ENCODE peak calls at places on chromosome 1, in four cellular contexts. K is SK-N-SH, H is GM12878, D is HepG2. B is an unnamed sample.

GRCh38 chr1:163670980-163671757 is 349.4 kb downstream of the NUF2 start:
- DNase-seq in K (no peak), H (no peak), D (no peak), B (no peak)

GRCh38 chr1:110765640-110766335 is 91.0 kb upstream of the KCNA3 start:
- DNase-seq in K (peak; percentile 63), H (no peak), D (peak; percentile 25), B (no peak)

GRCh38 chr1:239016337-239016736 is 370.0 kb upstream of the CHRM3 start:
- DNase-seq in K (no peak), H (no peak), D (no peak), B (no peak)

GRCh38 chr1:27858949-27859576 is 13.3 kb upstream of the THEMIS2 start:
- DNase-seq in K (no peak), H (no peak), D (no peak), B (no peak)

GRCh38 chr1:83641828-83642443 is 357.0 kb downstream of the TTLL7 start:
- DNase-seq in K (no peak), H (no peak), D (no peak), B (no peak)

GRCh38 chr1:171296897-171297296 is 17.1 kb upstream of the FMO4 start:
- DNase-seq in K (no peak), H (no peak), D (no peak), B (no peak)

GRCh38 chr1:203871114-203871875 is 9.9 kb downstream of the SNRPE start:
- DNase-seq in K (peak; percentile 70), H (no peak), D (peak; percentile 62), B (no peak)

GRCh38 chr1:117501275-117501674 is 104.6 kb upstream of the TENT5C start:
- DNase-seq in K (no peak), H (no peak), D (no peak), B (no peak)

GRCh38 chr1:87449348-87449963 is 120.8 kb downstream of the LMO4 start:
- DNase-seq in K (no peak), H (peak; percentile 98), D (no peak), B (no peak)

GRCh38 chr1:27469334-27469733 is 20.6 kb downstream of the WASF2 start:
- DNase-seq in K (no peak), H (no peak), D (peak; percentile 47), B (no peak)

GRCh38 chr1:34796990-34797389 is 4.2 kb downstream of the GJA4 start:
- DNase-seq in K (no peak), H (peak; percentile 27), D (no peak), B (no peak)

GRCh38 chr1:36080801-36081200 is 3.1 kb upstream of the TEKT2 start:
- DNase-seq in K (no peak), H (no peak), D (no peak), B (no peak)

GRCh38 chr1:112457965-112458364 is 50.8 kb upstream of the WNT2B start:
- DNase-seq in K (no peak), H (no peak), D (no peak), B (no peak)

GRCh38 chr1:33436557-33437296 is 5.8 kb upstream of the PHC2 start:
- DNase-seq in K (peak; percentile 41), H (no peak), D (no peak), B (no peak)

GRCh38 chr1:10338047-10338446 is 60.8 kb upstream of the PGD start:
- DNase-seq in K (peak; percentile 71), H (no peak), D (peak; percentile 15), B (peak; percentile 15)

GRCh38 chr1:165179306-165179705 is 177.2 kb downstream of the LMX1A start:
- DNase-seq in K (no peak), H (no peak), D (no peak), B (no peak)
- TF ChIP-seq SIN3A in K (no peak), H (no peak), D (no peak), B (no peak)

GRCh38 chr1:43434256-43434655 is 19.5 kb downstream of the HYI start:
- DNase-seq in K (no peak), H (no peak), D (no peak), B (no peak)

GRCh38 chr1:43438006-43438405 is 15.7 kb downstream of the HYI start:
- DNase-seq in K (no peak), H (no peak), D (no peak), B (no peak)

GRCh38 chr1:43437031-43437973 is 16.4 kb downstream of the HYI start:
- DNase-seq in K (no peak), H (no peak), D (no peak), B (no peak)

GRCh38 chr1:43435146-43436145 is 18.3 kb downstream of the HYI start:
- DNase-seq in K (no peak), H (no peak), D (no peak), B (no peak)

DNA sequence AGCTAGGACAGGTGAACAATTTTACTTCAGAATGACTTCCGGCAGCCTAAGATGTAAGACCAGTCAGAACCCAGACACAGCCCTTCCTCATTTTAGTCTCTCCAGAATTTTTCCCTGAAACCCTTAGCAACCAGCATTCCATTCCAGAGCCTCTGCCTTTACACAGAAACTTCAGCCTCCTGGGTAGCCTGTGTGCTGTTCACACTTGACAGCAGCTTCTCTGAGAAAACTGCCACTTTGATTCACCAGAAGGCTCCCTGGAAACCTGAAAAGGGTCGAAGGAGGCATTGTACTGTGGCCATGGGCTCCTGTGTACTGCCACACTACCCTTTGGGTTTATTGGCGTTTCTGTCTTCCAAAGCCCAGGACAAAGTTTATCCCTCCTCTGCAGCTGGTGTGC is 17.4 kb downstream of the HYI start:
- DNase-seq in K (no peak), H (no peak), D (no peak), B (no peak)
- H3K36me3 ChIP-seq in K (peaks cover 74% of the 10 kb centered on the region), H (peaks cover 14% of the 10 kb centered on the region), D (peaks cover 13% of the 10 kb centered on the region), B (no peaks in the 10 kb centered on the region)

DNA sequence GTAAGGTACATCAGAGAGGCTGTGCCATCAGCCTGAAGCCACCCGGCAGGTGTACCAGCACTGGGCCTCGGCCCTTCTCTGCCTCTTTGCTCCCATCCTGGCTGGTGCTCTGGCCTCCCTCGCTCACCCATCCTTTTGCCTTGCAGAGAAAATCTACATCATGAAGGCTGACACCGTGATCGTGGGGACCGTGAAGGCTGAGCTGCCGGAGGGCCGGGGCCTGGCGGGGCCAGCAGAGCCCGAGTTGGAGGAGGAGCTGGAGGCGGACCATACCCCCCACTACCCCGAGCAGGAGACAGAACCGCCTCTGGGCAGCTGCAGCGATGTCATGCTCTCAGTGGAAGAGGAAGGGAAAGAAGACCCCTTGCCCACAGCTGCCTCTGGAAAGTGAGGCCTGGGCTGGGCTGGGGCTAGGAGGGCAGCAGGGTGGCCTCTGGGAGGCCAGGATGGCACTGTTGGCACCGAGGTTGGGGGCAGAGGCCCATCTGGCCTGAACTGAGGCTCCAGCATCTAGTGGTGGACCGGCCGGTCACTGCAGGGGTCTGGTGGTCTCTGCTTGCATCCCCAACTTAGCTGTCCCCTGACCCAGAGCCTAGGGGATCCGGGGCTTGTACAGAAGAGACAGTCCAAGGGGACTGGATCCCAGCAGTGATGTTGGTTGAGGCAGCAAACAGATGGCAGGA is 24.5 kb upstream of the TNFRSF1B start:
- DNase-seq in K (no peak), H (no peak), D (no peak), B (no peak)
- TF ChIP-seq SIN3A in K (no peak), H (no peak), D (no peak), B (no peak)

GRCh38 chr1:172556461-172556860 is 23.5 kb downstream of the SUCO start:
- DNase-seq in K (no peak), H (no peak), D (no peak), B (no peak)
- H3K36me3 ChIP-seq in K (peaks cover 59% of the 10 kb centered on the region), H (peaks cover 2% of the 10 kb centered on the region), D (peaks cover 6% of the 10 kb centered on the region), B (peaks cover 7% of the 10 kb centered on the region)

GRCh38 chr1:95021794-95022193 is 51.0 kb downstream of the ALG14 start:
- DNase-seq in K (no peak), H (no peak), D (no peak), B (no peak)

GRCh38 chr1:95013948-95014574 is 58.7 kb downstream of the ALG14 start:
- DNase-seq in K (no peak), H (no peak), D (peak; percentile 92), B (no peak)

GRCh38 chr1:95018602-95019369 is 54.0 kb downstream of the ALG14 start:
- DNase-seq in K (no peak), H (no peak), D (no peak), B (no peak)

GRCh38 chr1:95021085-95021484 is 51.7 kb downstream of the ALG14 start:
- DNase-seq in K (no peak), H (no peak), D (no peak), B (no peak)

DNA sequence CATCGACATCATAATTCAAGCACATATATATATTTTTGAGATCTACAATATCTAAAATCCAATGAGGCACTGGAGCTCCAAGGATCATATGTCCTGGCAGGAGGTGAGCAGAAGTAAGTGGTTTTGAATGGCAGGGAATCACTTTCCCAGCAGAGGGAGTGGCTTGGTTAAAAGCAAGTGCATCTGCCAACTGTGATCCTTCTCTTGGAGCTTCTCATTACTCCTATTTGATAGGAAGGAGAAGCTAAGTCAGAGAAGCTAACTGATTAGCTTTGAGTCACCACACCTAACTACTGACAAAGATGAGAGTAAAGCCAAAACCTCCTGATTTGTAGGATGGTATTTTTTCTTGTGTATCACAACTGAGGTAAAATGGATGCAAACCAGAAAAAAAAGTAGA is 55.0 kb downstream of the ALG14 start:
- DNase-seq in K (no peak), H (no peak), D (no peak), B (no peak)
- TF ChIP-seq SIN3A in K (no peak), H (no peak), D (no peak), B (no peak)

DNA sequence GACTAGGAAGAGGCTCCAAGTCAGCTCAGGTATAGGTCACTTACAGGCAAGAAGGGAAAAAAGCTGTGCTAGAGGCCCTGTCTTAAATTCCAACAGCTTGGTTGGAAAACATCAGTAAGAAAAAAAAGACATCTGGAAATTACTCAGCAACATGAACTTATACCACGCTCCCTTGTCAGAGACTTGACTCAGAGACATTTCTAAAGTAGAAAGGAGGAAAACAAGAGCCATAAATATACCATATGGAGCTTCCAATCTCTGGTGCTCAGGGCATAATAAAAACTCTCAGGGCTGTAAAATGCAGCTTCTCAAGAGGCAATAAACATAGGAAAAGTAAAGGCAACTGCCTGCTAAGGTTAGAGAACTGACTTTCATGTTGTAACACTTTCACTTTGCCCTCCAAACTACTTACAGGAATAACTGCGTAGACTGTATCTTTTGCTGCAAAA is 14.7 kb downstream of the ATPAF1 start:
- DNase-seq in K (no peak), H (no peak), D (no peak), B (no peak)
- H3K36me3 ChIP-seq in K (peaks cover 38% of the 10 kb centered on the region), H (peaks cover 2% of the 10 kb centered on the region), D (peaks cover 6% of the 10 kb centered on the region), B (peaks cover 16% of the 10 kb centered on the region)

GRCh38 chr1:84869750-84870149 is 23.3 kb downstream of the LPAR3 start:
- DNase-seq in K (no peak), H (no peak), D (no peak), B (no peak)
- TF ChIP-seq SIN3A in K (no peak), H (no peak), D (no peak), B (no peak)

GRCh38 chr1:202569393-202570322 is 140.6 kb downstream of the SYT2 start:
- DNase-seq in K (no peak), H (no peak), D (no peak), B (no peak)

GRCh38 chr1:202568466-202569196 is 141.6 kb downstream of the SYT2 start:
- DNase-seq in K (no peak), H (no peak), D (no peak), B (no peak)

GRCh38 chr1:202565890-202566289 is 144.4 kb downstream of the SYT2 start:
- DNase-seq in K (no peak), H (peak; percentile 71), D (no peak), B (no peak)

GRCh38 chr1:202564958-202565497 is 145.2 kb downstream of the SYT2 start:
- DNase-seq in K (peak; percentile 38), H (no peak), D (no peak), B (no peak)

GRCh38 chr1:202567747-202568146 is 142.5 kb downstream of the SYT2 start:
- DNase-seq in K (no peak), H (no peak), D (no peak), B (no peak)
- H3K36me3 ChIP-seq in K (peaks cover 10% of the 10 kb centered on the region), H (no peaks in the 10 kb centered on the region), D (peaks cover 2% of the 10 kb centered on the region), B (no peaks in the 10 kb centered on the region)

B was measured in Panc1.